ENCODE peak calls at places on chromosomes 4 and X, in eight cellular contexts. M is lower lobe of right lung, T is IMR-90, U is vagina, I is ovary, K is brain microvascular endothelial cell, V is psoas muscle, P is upper lobe of right lung. S is an unnamed sample. For H3K36me3, the result is how much of the 10 kb centered on the place peaks cover.

GRCh38 chr4:1987721-1988326 is 20.9 kb downstream of the NELFA start:
- DNase-seq in K (no peak), P (peak), V (no peak), M (no peak), U (no peak), T (no peak), I (peak), S (no peak)

GRCh38 chr4:81369898-81370297 is 101.8 kb downstream of the RASGEF1B start:
- DNase-seq in T (no peak), M (no peak), P (no peak), K (no peak), U (no peak), V (no peak), I (no peak), S (no peak)

GRCh38 chr4:158903079-158903456 is 134.2 kb downstream of the FNIP2 start:
- DNase-seq in U (no peak), V (no peak), T (no peak), P (no peak), K (no peak), M (no peak), I (no peak), S (no peak)

GRCh38 chrX:41822917-41823316 is 98.9 kb downstream of the GPR82 start:
- DNase-seq in P (no peak), T (no peak), V (no peak), M (no peak), K (no peak), I (no peak), U (no peak), S (no peak)

GRCh38 chrX:15946783-15947550 is 92.4 kb upstream of the AP1S2 start:
- DNase-seq in U (no peak), I (no peak), T (peak), M (no peak), K (peak), V (no peak), P (no peak), S (no peak)

GRCh38 chr4:79678472-79679202 is 270.6 kb upstream of the GK2 start:
- DNase-seq in V (no peak), U (no peak), M (no peak), T (peak), P (no peak), K (peak), I (no peak), S (peak)

GRCh38 chr4:72701987-72702819 is 133.2 kb upstream of the ADAMTS3 start:
- DNase-seq in U (no peak), K (peak), I (peak), V (no peak), M (no peak), T (peak), P (no peak), S (no peak)

GRCh38 chrX:65750674-65751469 is 83.4 kb downstream of the MSN start:
- DNase-seq in I (no peak), M (no peak), T (no peak), K (no peak), P (no peak), V (no peak), U (no peak), S (no peak)

GRCh38 chrX:131068945-131069719 is 11.0 kb downstream of the ARHGAP36 start:
- DNase-seq in I (no peak), M (no peak), K (no peak), T (no peak), P (no peak), U (peak), V (no peak), S (no peak)

GRCh38 chr4:169225812-169226211 is 44.9 kb downstream of the SH3RF1 start:
- DNase-seq in V (no peak), K (no peak), T (peak), P (no peak), U (no peak), M (no peak), I (no peak), S (no peak)

GRCh38 chr4:67871867-67872266 is 11.9 kb downstream of the TMPRSS11D start:
- DNase-seq in T (peak), U (no peak), P (no peak), I (no peak), M (no peak), K (peak), V (no peak), S (no peak)

GRCh38 chrX:125439194-125439849 is 119.7 kb downstream of the TEX13C start:
- DNase-seq in M (no peak), I (no peak), T (no peak), P (no peak), U (no peak), V (no peak), K (no peak), S (no peak)

GRCh38 chr4:72319596-72319995 is 249.4 kb downstream of the ADAMTS3 start:
- DNase-seq in M (no peak), P (no peak), T (peak), I (no peak), U (no peak), K (peak), V (no peak), S (no peak)

GRCh38 chrX:2325076-2325784 is 175.5 kb downstream of the DHRSX start:
- DNase-seq in M (peak), T (peak), P (no peak), U (peak), K (peak), I (peak), V (peak), S (peak)

GRCh38 chr4:3045500-3045850 is 28.9 kb downstream of the HTT-AS start:
- DNase-seq in I (no peak), M (peak), U (no peak), V (peak), T (peak), K (peak), P (peak), S (no peak)

GRCh38 chr4:8706221-8707044 is 113.9 kb downstream of the CPZ start:
- DNase-seq in I (no peak), P (peak), T (no peak), K (no peak), U (no peak), M (peak), V (peak), S (no peak)

GRCh38 chr4:147052361-147052760 is 106.7 kb upstream of the TTC29 start:
- DNase-seq in V (no peak), U (no peak), M (no peak), K (no peak), P (no peak), T (no peak), I (no peak), S (no peak)

GRCh38 chr4:148109216-148109615 is 333.0 kb downstream of the NR3C2 start:
- DNase-seq in I (no peak), K (no peak), P (no peak), T (no peak), V (no peak), U (no peak), M (no peak), S (no peak)

GRCh38 chr4:54368861-54369260 is 139.8 kb downstream of the PDGFRA start:
- DNase-seq in T (peak), U (no peak), K (no peak), I (no peak), P (no peak), V (no peak), M (no peak), S (no peak)

GRCh38 chrX:68832101-68832416 is 3.2 kb downstream of the EFNB1 start:
- DNase-seq in M (peak), K (peak), P (peak), I (peak), T (peak), V (peak), U (peak), S (peak)

GRCh38 chr4:123856689-123857545 is 460.3 kb downstream of the SPRY1 start:
- DNase-seq in I (peak), U (no peak), T (peak), M (no peak), K (peak), P (no peak), V (peak), S (peak)

GRCh38 chrX:148535639-148536038 is 35.2 kb downstream of the AFF2 start:
- DNase-seq in M (no peak), P (no peak), K (no peak), U (no peak), I (no peak), V (no peak), T (no peak), S (no peak)

DNA sequence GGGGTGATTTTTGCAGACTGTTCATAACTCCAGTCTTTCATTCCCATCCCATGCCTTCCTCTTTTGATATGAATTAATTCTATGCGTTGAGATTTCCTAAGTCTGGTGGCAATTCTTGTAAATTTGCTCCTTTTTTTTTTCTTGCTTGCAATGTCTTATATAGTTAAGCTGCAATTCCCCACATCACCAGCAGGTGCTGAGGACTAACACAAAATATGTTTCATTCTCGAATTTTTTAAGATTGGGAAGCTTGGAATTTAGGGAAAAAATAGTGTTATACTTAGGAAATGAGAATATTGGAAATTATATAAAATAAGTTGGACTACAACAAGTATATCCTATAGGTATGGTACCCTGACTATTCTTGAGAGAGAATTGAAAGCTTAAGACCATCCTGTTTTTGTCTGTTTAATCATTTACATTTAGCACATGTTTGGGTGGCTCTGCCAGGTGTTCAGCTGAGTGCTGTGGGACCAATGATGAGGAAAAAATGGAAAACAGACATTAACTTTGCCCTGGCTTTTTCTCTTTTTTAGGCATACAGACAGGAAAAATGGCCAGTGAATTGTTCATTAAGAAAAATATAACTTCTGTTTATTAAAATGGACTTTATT is 30.2 kb downstream of the AFF2 start:
- DNase-seq in T (peak), V (no peak), P (no peak), I (no peak), K (peak), M (no peak), U (no peak), S (no peak)
- H3K36me3 ChIP-seq in T (under half), V (under half), P (under half), I (under half), K (under half), M (under half), U (under half), S (under half)

GRCh38 chr4:15638418-15638817 is 16.7 kb downstream of the FBXL5 start:
- DNase-seq in K (no peak), T (no peak), P (no peak), M (no peak), V (no peak), I (no peak), U (no peak), S (no peak)
- H3K36me3 ChIP-seq in K (under half), T (under half), P (half or more), M (half or more), V (half or more), I (under half), U (under half), S (under half)

GRCh38 chrX:53639257-53639656 is 47.3 kb downstream of the HUWE1 start:
- DNase-seq in P (no peak), M (no peak), U (no peak), T (no peak), K (no peak), V (no peak), I (no peak), S (no peak)
- H3K36me3 ChIP-seq in P (under half), M (half or more), U (under half), T (under half), K (under half), V (half or more), I (under half), S (under half)

DNA sequence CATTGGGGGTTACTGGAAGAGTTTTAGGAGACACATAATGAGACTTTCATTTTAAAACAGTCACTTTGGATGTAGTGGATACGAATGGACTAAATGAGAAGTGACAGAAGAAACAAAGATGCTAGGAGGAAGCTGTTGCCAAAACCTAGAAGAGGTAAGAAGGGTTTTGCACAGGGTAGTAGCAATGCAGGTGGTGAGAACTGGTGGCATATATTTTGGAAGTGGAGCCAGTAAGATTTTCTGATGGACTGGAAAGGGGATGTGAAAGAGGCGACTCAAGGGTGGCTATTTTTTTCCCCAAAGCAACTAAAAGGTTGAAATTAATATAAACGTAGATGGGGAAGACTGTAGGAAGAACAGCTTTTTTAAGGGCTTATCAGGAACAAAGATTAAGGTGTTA is 462.0 kb downstream of the IL15 start:
- DNase-seq in U (no peak), I (no peak), M (no peak), P (no peak), T (no peak), V (no peak), K (no peak), S (no peak)
- H3K36me3 ChIP-seq in U (under half), I (under half), M (under half), P (under half), T (under half), V (under half), K (under half), S (under half)

DNA sequence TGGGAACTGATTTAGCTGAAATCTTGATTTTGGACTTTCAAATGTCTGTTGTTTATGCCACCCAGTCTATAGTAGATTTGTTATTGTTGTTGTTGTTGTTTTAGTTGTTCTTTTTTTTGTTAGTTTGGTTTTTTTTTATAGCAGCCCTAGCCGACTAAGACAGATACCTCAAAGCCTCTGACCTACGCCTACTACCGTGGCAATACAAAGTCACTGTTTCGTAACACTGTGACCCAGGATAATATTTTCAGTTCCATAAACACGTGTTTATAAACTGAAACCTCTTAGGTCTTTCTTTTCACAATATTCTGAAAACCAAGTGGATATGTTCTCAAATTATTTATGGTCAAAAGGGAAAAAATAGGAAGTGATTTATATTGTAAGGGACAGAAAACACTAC is 32.8 kb downstream of the VCX2 start:
- DNase-seq in K (no peak), T (no peak), M (no peak), V (no peak), I (no peak), P (no peak), U (no peak), S (no peak)
- H3K36me3 ChIP-seq in K (under half), T (under half), M (under half), V (under half), I (under half), P (under half), U (under half), S (under half)

DNA sequence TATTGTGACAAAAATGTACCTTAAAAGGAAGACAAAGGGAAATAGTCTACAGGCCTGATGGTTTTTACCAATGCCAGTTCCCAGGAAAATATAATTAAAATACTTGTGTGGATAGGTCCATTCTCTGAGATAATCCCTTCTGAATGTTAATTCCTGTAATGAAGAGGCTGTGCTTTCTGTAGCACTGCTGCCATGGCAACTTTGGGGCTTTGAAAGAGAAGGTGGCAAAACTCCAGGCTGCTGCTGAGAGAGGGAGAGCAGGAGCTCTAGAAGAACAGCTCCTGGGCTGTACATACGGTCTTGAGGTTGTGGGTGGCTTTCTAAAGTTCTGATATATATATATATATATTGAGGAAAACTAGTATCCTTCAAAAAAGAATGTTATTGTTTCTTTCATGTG is 125.4 kb downstream of the PDLIM5 start:
- DNase-seq in K (peak), I (peak), U (no peak), V (no peak), M (no peak), T (peak), P (no peak), S (peak)
- H3K36me3 ChIP-seq in K (under half), I (under half), U (under half), V (under half), M (under half), T (under half), P (under half), S (under half)

DNA sequence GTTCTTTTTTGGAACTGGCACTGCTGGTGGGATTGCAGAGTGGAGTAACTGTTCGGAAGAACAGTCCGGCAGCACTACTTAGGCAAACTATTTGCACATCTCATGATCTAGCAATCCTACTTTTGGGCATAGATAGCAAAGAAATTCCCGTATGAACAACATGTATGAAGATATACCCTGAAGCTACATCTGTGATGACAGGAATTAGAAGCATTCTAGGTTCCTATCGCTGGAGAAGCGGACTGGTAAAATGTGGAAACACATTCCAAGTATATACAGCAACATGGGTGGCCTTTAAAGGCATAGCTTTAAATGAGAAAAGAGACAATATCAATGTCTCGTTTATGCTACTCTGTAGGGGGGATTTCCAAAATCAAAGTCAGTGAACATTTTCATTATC is 3.1 kb downstream of the DCAF16 start:
- DNase-seq in V (no peak), U (no peak), K (no peak), I (no peak), P (no peak), T (peak), M (no peak), S (no peak)
- H3K36me3 ChIP-seq in V (under half), U (under half), K (under half), I (under half), P (under half), T (under half), M (under half), S (under half)